ENCODE peak calls at places on chromosomes 11 and 22, in ten cellular contexts. D, Y, F, X, S, U, G, E, M and N are unnamed samples.

GRCh38 chr22:44523981-44524759 is 26.1 kb upstream of the RTL6 start:
- DNase-seq in D (no peak), Y (no peak), F (no peak), X (peak; percentile 94), S (no peak), U (no peak), G (no peak), E (no peak), M (peak; percentile 99), N (no peak)

GRCh38 chr11:39341461-39341860 is 2118.0 kb downstream of the LRRC4C start:
- DNase-seq in D (no peak), Y (no peak), F (no peak), X (no peak), S (no peak), U (no peak), G (no peak), E (no peak), M (no peak), N (no peak)

GRCh38 chr22:44292521-44292920 is 20.2 kb downstream of the SHISAL1 start:
- DNase-seq in D (no peak), Y (no peak), F (no peak), X (no peak), S (no peak), U (no peak), G (no peak), E (no peak), M (no peak), N (no peak)

GRCh38 chr11:8735094-8735493 is 52.5 kb downstream of the RPL27A start:
- DNase-seq in D (no peak), Y (no peak), F (no peak), X (peak; percentile 42), S (no peak), U (no peak), G (no peak), E (no peak), M (no peak), N (no peak)

GRCh38 chr22:22085702-22086500 is 103.3 kb upstream of the TOP3B start:
- DNase-seq in D (no peak), Y (no peak), F (no peak), X (peak; percentile 18), S (no peak), U (no peak), G (no peak), E (no peak), M (peak; percentile 72), N (no peak)

GRCh38 chr11:86473991-86474833 is 99.5 kb downstream of the CCDC81 start:
- DNase-seq in D (no peak), Y (no peak), F (no peak), X (peak; percentile 40), S (no peak), U (no peak), G (no peak), E (no peak), M (peak; percentile 86), N (no peak)

GRCh38 chr22:28426346-28427132 is 253.1 kb downstream of the TTC28 start:
- DNase-seq in D (no peak), Y (no peak), F (no peak), X (peak; percentile 79), S (no peak), U (no peak), G (no peak), E (no peak), M (peak; percentile 52), N (no peak)

GRCh38 chr22:46791201-46791731 is 28.8 kb downstream of the TBC1D22A start:
- DNase-seq in D (peak; percentile 70), Y (peak; percentile 51), F (peak; percentile 87), X (peak; percentile 72), S (peak; percentile 65), U (no peak), G (peak; percentile 37), E (peak; percentile 78), M (peak; percentile 83), N (no peak)

GRCh38 chr11:82634091-82634490 is 99.6 kb downstream of the FAM181B start:
- DNase-seq in D (no peak), Y (no peak), F (no peak), X (no peak), S (no peak), U (no peak), G (no peak), E (no peak), M (no peak), N (no peak)

GRCh38 chr11:77244277-77245014 is 57.0 kb downstream of the GDPD4 start:
- DNase-seq in D (no peak), Y (no peak), F (no peak), X (peak; percentile 88), S (no peak), U (no peak), G (no peak), E (no peak), M (peak; percentile 85), N (no peak)

GRCh38 chr11:119709638-119710346 is 19.2 kb downstream of the NECTIN1 start:
- DNase-seq in D (peak; percentile 98), Y (no peak), F (no peak), X (peak; percentile 92), S (no peak), U (no peak), G (peak; percentile 77), E (no peak), M (peak; percentile 69), N (peak; percentile 95)

GRCh38 chr11:8839957-8840945 is 70.7 kb upstream of the AKIP1 start:
- DNase-seq in D (no peak), Y (peak; percentile 44), F (no peak), X (peak; percentile 71), S (no peak), U (no peak), G (no peak), E (no peak), M (peak; percentile 74), N (no peak)

GRCh38 chr11:48024635-48025071 is 44.3 kb downstream of the PTPRJ start:
- DNase-seq in D (peak; percentile 95), Y (no peak), F (no peak), X (no peak), S (no peak), U (no peak), G (no peak), E (no peak), M (no peak), N (no peak)

GRCh38 chr11:96664108-96664507 is 274.3 kb downstream of the JRKL start:
- DNase-seq in D (no peak), Y (no peak), F (no peak), X (no peak), S (no peak), U (no peak), G (no peak), E (no peak), M (no peak), N (no peak)

GRCh38 chr22:30312053-30312452 is 14.7 kb downstream of the TBC1D10A start:
- DNase-seq in D (no peak), Y (no peak), F (no peak), X (peak; percentile 91), S (no peak), U (no peak), G (no peak), E (no peak), M (peak; percentile 83), N (no peak)

GRCh38 chr11:84673753-84674152 is 953.4 kb downstream of the DLG2 start:
- DNase-seq in D (peak; percentile 69), Y (no peak), F (no peak), X (peak; percentile 48), S (no peak), U (no peak), G (no peak), E (no peak), M (no peak), N (no peak)

GRCh38 chr11:73315288-73316020 is 7.4 kb downstream of the ARHGEF17 start:
- DNase-seq in D (no peak), Y (no peak), F (no peak), X (peak; percentile 44), S (no peak), U (no peak), G (no peak), E (no peak), M (no peak), N (no peak)

GRCh38 chr22:43482310-43482625 is 70.5 kb downstream of the MPPED1 start:
- DNase-seq in D (no peak), Y (no peak), F (no peak), X (no peak), S (no peak), U (no peak), G (no peak), E (no peak), M (no peak), N (no peak)

GRCh38 chr11:26442131-26442530 is 110.2 kb downstream of the ANO3 start:
- DNase-seq in D (no peak), Y (no peak), F (no peak), X (peak; percentile 54), S (no peak), U (no peak), G (no peak), E (no peak), M (peak; percentile 17), N (no peak)

GRCh38 chr11:112320668-112321067 is 60.0 kb upstream of the PLET1 start:
- DNase-seq in D (no peak), Y (peak; percentile 60), F (no peak), X (peak; percentile 88), S (no peak), U (no peak), G (peak; percentile 63), E (no peak), M (peak; percentile 89), N (no peak)

GRCh38 chr11:121070951-121071350 is 30.1 kb upstream of the TECTA start:
- DNase-seq in D (no peak), Y (no peak), F (no peak), X (no peak), S (no peak), U (no peak), G (no peak), E (no peak), M (peak; percentile 31), N (no peak)

GRCh38 chr22:23240639-23241389 is 60.5 kb downstream of the BCR start:
- DNase-seq in D (no peak), Y (no peak), F (peak; percentile 29), X (no peak), S (peak; percentile 22), U (no peak), G (no peak), E (no peak), M (no peak), N (peak; percentile 55)